ENCODE peak calls at places on chromosomes 1 and 21, in four cellular contexts. O is K562, V is A549, S is GM12878. N is an unnamed sample.

GRCh38 chr1:201275266-201275666 is 8.0 kb upstream of the PKP1 start:
- DNase-seq in O (no peak), V (peak), S (no peak), N (no peak)

GRCh38 chr1:42186172-42186571 is 21.6 kb upstream of the GUCA2A start:
- DNase-seq in O (no peak), V (no peak), S (no peak), N (no peak)

GRCh38 chr1:20302093-20302471 is 11.4 kb downstream of the VWA5B1 start:
- DNase-seq in O (no peak), V (peak), S (no peak), N (no peak)

GRCh38 chr1:160256396-160257046 is 5.8 kb downstream of the DCAF8 start:
- DNase-seq in O (no peak), V (no peak), S (no peak), N (no peak)

GRCh38 chr1:25757846-25758185 is 42.2 kb upstream of the SELENON start:
- DNase-seq in O (no peak), V (no peak), S (no peak), N (no peak)

GRCh38 chr1:116920211-116920610 is 10.5 kb downstream of the PTGFRN start:
- DNase-seq in O (no peak), V (no peak), S (no peak), N (no peak)

GRCh38 chr1:233614173-233614742 is 352 bp downstream of the KCNK1 start:
- DNase-seq in O (peak), V (peak), S (no peak), N (no peak)

GRCh38 chr1:93079685-93080141 is 630 bp downstream of the MTF2 start:
- DNase-seq in O (peak), V (no peak), S (no peak), N (no peak)

GRCh38 chr1:70727891-70728443 is 316.9 kb downstream of the CTH start:
- DNase-seq in O (no peak), V (no peak), S (no peak), N (no peak)

GRCh38 chr1:158002022-158002629 is 8.7 kb downstream of the KIRREL1 start:
- DNase-seq in O (no peak), V (no peak), S (no peak), N (no peak)

GRCh38 chr1:178124115-178124514 is 30.2 kb downstream of the RASAL2 start:
- DNase-seq in O (no peak), V (no peak), S (no peak), N (no peak)

GRCh38 chr21:42313501-42313969 is 1.7 kb downstream of the TFF3 start:
- DNase-seq in O (no peak), V (no peak), S (no peak), N (peak)

GRCh38 chr1:64072089-64072835 is 131.2 kb upstream of the UBE2U start:
- DNase-seq in O (no peak), V (peak), S (no peak), N (no peak)

GRCh38 chr1:47416319-47417128 is 439 bp downstream of the FOXE3 start:
- DNase-seq in O (no peak), V (no peak), S (no peak), N (no peak)

GRCh38 chr1:199612976-199613774 is 414.3 kb upstream of the NR5A2 start:
- DNase-seq in O (no peak), V (no peak), S (no peak), N (no peak)

GRCh38 chr1:162704673-162705424 is 72.6 kb downstream of the DDR2 start:
- DNase-seq in O (no peak), V (no peak), S (no peak), N (no peak)

GRCh38 chr1:180988221-180988826 is 34.3 kb downstream of the STX6 start:
- DNase-seq in O (peak), V (no peak), S (no peak), N (peak)

GRCh38 chr1:164804366-164804765 is 245.4 kb downstream of the PBX1 start:
- DNase-seq in O (no peak), V (no peak), S (no peak), N (no peak)

GRCh38 chr1:73026114-73026513 is 743.8 kb upstream of the NEGR1 start:
- DNase-seq in O (no peak), V (no peak), S (no peak), N (no peak)

GRCh38 chr1:21200767-21201166 is 24.1 kb upstream of the EIF4G3 start:
- DNase-seq in O (peak), V (no peak), S (no peak), N (no peak)

GRCh38 chr1:46991083-46991923 is 32.2 kb upstream of the CYP4X1 start:
- DNase-seq in O (peak), V (peak), S (no peak), N (peak)

GRCh38 chr1:71967670-71968069 is 314.7 kb downstream of the NEGR1 start:
- DNase-seq in O (no peak), V (no peak), S (no peak), N (no peak)

GRCh38 chr1:119732465-119733168 is 20.9 kb downstream of the PHGDH start:
- DNase-seq in O (no peak), V (no peak), S (no peak), N (no peak)

GRCh38 chr1:151968791-151969399 is 24.8 kb downstream of the S100A10 start:
- DNase-seq in O (no peak), V (peak), S (no peak), N (no peak)

GRCh38 chr1:29672955-29673507 is 436.7 kb downstream of the PTPRU start:
- DNase-seq in O (no peak), V (no peak), S (no peak), N (no peak)

GRCh38 chr1:101507547-101507971 is 270.7 kb downstream of the S1PR1 start:
- DNase-seq in O (no peak), V (no peak), S (no peak), N (no peak)

GRCh38 chr21:22691643-22692042 is 1693.4 kb downstream of the NCAM2 start:
- DNase-seq in O (no peak), V (no peak), S (no peak), N (no peak)

GRCh38 chr1:93938461-93939145 is 29.4 kb upstream of the GCLM start:
- DNase-seq in O (no peak), V (no peak), S (no peak), N (no peak)

GRCh38 chr1:89705901-89706699 is 73.2 kb downstream of the LRRC8C start:
- DNase-seq in O (no peak), V (no peak), S (peak), N (no peak)

GRCh38 chr1:158112994-158113758 is 67.5 kb upstream of the CD1D start:
- DNase-seq in O (no peak), V (peak), S (no peak), N (no peak)

GRCh38 chr1:179144621-179145020 is 62.8 kb downstream of the TOR3A start:
- DNase-seq in O (no peak), V (no peak), S (no peak), N (no peak)

GRCh38 chr1:115781343-115781742 is 12.8 kb upstream of the CASQ2 start:
- DNase-seq in O (no peak), V (no peak), S (no peak), N (no peak)

GRCh38 chr1:98034505-98034904 is 113.7 kb upstream of the DPYD start:
- DNase-seq in O (no peak), V (peak), S (no peak), N (no peak)

GRCh38 chr1:65002508-65003315 is 36.4 kb upstream of the JAK1 start:
- DNase-seq in O (no peak), V (peak), S (no peak), N (no peak)

GRCh38 chr1:36109041-36109679 is 15.9 kb downstream of the COL8A2 start:
- DNase-seq in O (no peak), V (no peak), S (no peak), N (no peak)

GRCh38 chr1:24913616-24914225 is 16.4 kb downstream of the RUNX3 start:
- DNase-seq in O (no peak), V (no peak), S (no peak), N (no peak)

GRCh38 chr1:51964309-51964696 is 26.2 kb downstream of the RAB3B start:
- DNase-seq in O (no peak), V (no peak), S (no peak), N (no peak)

GRCh38 chr1:236568285-236568894 is 35.9 kb downstream of the HEATR1 start:
- DNase-seq in O (peak), V (no peak), S (no peak), N (no peak)

DNA sequence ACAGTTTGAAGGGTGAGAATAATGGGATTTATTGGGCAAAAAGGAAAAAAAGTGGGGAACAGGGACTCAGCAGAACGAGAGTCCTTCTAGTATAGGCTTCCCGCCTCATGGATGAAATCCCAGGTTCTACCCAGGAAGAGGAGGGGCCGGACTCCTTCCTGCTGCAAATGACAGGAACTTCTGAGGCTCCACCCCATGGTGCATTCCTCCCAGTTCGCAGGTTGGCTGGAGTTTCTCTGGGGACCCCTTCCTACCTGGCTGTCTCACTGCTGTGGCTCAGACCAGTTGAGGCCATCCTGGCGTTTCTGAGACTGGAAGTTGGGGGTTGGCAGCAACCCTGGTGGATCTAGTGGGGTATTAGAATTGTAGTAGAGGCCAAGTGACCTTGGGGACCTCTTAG is 27.5 kb downstream of the CNIH3 start:
- DNase-seq in O (no peak), V (no peak), S (no peak), N (no peak)
- TF ChIP-seq CHD4 in O (no peak), V (no peak), S (no peak), N (no peak)

GRCh38 chr21:43733529-43734071 is 14.7 kb downstream of the PDXK start:
- DNase-seq in O (no peak), V (no peak), S (no peak), N (no peak)
- TF ChIP-seq CHD4 in O (no peak), V (no peak), S (no peak), N (no peak)

GRCh38 chr1:230986976-230987375 is 8.1 kb downstream of the ARV1 start:
- DNase-seq in O (peak), V (peak), S (no peak), N (no peak)

GRCh38 chr1:230994860-230995259 is 16.0 kb downstream of the ARV1 start:
- DNase-seq in O (no peak), V (no peak), S (no peak), N (no peak)

GRCh38 chr1:230987446-230987845 is 8.6 kb downstream of the ARV1 start:
- DNase-seq in O (no peak), V (no peak), S (no peak), N (no peak)

DNA sequence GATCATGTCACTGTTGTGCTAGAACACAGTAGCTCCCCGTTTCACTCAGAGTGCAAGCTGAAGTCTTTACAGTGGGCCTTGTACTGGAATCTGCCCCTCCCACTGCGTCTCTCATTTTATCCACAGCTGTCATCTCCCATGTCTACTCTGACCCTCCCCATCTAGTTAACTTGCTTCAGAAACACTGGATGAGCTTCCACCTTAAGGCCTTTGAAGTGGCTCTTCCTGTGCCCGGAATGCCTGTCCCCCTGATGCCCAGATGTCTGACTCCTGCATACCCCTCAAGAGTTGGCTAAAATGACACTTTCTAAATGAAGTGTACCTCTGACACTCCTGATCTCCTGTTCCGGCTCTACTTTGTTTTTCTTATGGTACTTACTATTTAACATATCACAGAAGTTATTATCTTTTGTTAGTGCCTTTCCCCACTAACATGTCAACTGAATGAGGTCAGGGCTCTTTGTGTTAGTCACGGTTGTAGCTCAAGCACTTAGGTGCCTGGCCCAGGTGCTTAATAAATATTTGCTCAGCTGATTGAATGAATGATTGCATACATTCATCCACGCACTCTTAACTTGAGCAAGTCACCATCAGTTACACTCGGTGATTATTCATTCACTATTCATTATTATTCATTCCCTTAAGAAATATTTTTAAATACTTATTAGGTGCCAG is 13.3 kb downstream of the ARV1 start:
- DNase-seq in O (no peak), V (no peak), S (no peak), N (no peak)
- TF ChIP-seq CHD4 in O (no peak), V (no peak), S (no peak), N (no peak)

DNA sequence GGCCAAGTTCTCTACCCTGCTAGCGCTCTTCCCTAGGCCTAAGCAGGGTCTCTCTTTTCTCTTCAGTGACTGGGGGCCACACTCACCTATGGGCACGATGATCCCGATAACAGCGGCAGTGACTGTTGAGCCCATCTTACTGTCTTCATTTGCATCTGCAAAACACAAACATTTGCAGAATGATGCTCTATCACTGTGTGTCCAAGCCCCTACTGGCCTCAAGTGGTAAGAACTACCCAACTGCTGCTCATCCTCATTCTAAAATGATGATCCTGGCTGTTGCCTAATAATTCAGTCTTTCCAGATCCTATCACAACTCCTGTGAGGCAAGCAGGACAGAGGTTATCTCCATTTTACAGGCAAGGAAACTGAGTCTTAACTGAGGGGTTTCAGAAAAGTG is 16.7 kb upstream of the MAGOH start:
- DNase-seq in O (no peak), V (no peak), S (no peak), N (no peak)
- TF ChIP-seq CHD4 in O (no peak), V (no peak), S (no peak), N (no peak)